ENCODE peak calls at places on chromosome 17, in four cellular contexts. I is bronchial epithelial cell; H is NCI-H2081; D is activated CD8-positive, alpha-beta memory T cell treated with anti-CD3 and anti-CD28 coated beads for 24 hours. P is an unnamed sample.
A peak's percentile ranks its signal among the peaks of the same experiment; 100 is the strongest.

GRCh38 chr17:73462830-73463229 is 151.0 kb upstream of the CDC42EP4 start:
- DNase-seq in D (no peak), H (peak; percentile 32), I (no peak), P (peak; percentile 68)

GRCh38 chr17:17205368-17206148 is 575 bp downstream of the PLD6 start:
- DNase-seq in I (peak; percentile 44), D (peak; percentile 86), H (peak; percentile 14), P (no peak)

GRCh38 chr17:34603974-34604373 is 24.6 kb downstream of the TMEM132E start:
- DNase-seq in H (no peak), D (no peak), I (no peak), P (no peak)

GRCh38 chr17:63151981-63152523 is 186.0 kb downstream of the TANC2 start:
- DNase-seq in D (no peak), H (no peak), I (no peak), P (no peak)

GRCh38 chr17:53722407-53722806 is 100.3 kb upstream of the KIF2B start:
- DNase-seq in I (peak; percentile 94), H (no peak), D (no peak), P (no peak)

GRCh38 chr17:63500548-63501390 is 22.4 kb upstream of the KCNH6 start:
- DNase-seq in D (no peak), I (no peak), H (no peak), P (no peak)

GRCh38 chr17:39979021-39979660 is 1.5 kb upstream of the PSMD3 start:
- DNase-seq in D (no peak), I (peak; percentile 94), H (no peak), P (no peak)

GRCh38 chr17:15892679-15893332 is 52.1 kb upstream of the ADORA2B start:
- DNase-seq in D (no peak), H (no peak), I (peak; percentile 64), P (no peak)

GRCh38 chr17:28482551-28483199 is 9.2 kb downstream of the SLC13A2 start:
- DNase-seq in D (no peak), I (no peak), H (no peak), P (no peak)

GRCh38 chr17:35161281-35161761 is 13.7 kb downstream of the UNC45B start:
- DNase-seq in I (peak; percentile 22), D (no peak), H (no peak), P (no peak)

GRCh38 chr17:57722704-57723043 is 22.4 kb downstream of the CCDC182 start:
- DNase-seq in I (no peak), H (no peak), D (no peak), P (no peak)

GRCh38 chr17:21012736-21013135 is 30.1 kb downstream of the USP22 start:
- DNase-seq in I (no peak), H (no peak), D (no peak), P (no peak)

GRCh38 chr17:52831536-52831935 is 673.0 kb upstream of the CA10 start:
- DNase-seq in H (no peak), I (no peak), D (no peak), P (no peak)

GRCh38 chr17:17165666-17166308 is 40.3 kb downstream of the PLD6 start:
- DNase-seq in I (no peak), H (no peak), D (no peak), P (no peak)

GRCh38 chr17:77829871-77830799 is 128.4 kb upstream of the TNRC6C start:
- DNase-seq in H (no peak), I (no peak), D (no peak), P (no peak)

GRCh38 chr17:28864991-28865849 is 10.4 kb downstream of the ERAL1 start:
- DNase-seq in H (no peak), I (no peak), D (no peak), P (no peak)

GRCh38 chr17:38353084-38353604 is 1.5 kb downstream of the SOCS7 start:
- DNase-seq in H (no peak), I (peak; percentile 7), D (no peak), P (no peak)

GRCh38 chr17:81552244-81553017 is at the start of gene FAAP100:
- DNase-seq in D (peak; percentile 94), H (peak; percentile 87), I (peak; percentile 49), P (no peak)

GRCh38 chr17:62653831-62654829 is 26.7 kb downstream of the MRC2 start:
- DNase-seq in D (no peak), I (no peak), H (no peak), P (no peak)

GRCh38 chr17:80927791-80928216 is 63.8 kb upstream of the CHMP6 start:
- DNase-seq in I (no peak), D (no peak), H (no peak), P (no peak)

GRCh38 chr17:77919276-77919675 is 39.2 kb upstream of the TNRC6C start:
- DNase-seq in D (no peak), I (no peak), H (no peak), P (no peak)

GRCh38 chr17:54426287-54426886 is 474.3 kb upstream of the TOM1L1 start:
- DNase-seq in I (peak; percentile 55), D (no peak), H (no peak), P (no peak)

GRCh38 chr17:80811181-80812105 is 180.2 kb upstream of the CHMP6 start:
- DNase-seq in I (no peak), H (no peak), D (no peak), P (no peak)

GRCh38 chr17:73308017-73308823 is 3.6 kb downstream of the CDC42EP4 start:
- DNase-seq in D (no peak), I (peak; percentile 85), H (no peak), P (no peak)

GRCh38 chr17:4509923-4510614 is 11.4 kb downstream of the SPNS2 start:
- DNase-seq in H (no peak), D (no peak), I (no peak), P (no peak)

GRCh38 chr17:78344666-78345065 is 15.2 kb downstream of the SOCS3 start:
- DNase-seq in D (no peak), H (no peak), I (no peak), P (no peak)

GRCh38 chr17:79831367-79832210 is 7.7 kb downstream of the CBX4 start:
- DNase-seq in I (no peak), D (no peak), H (no peak), P (no peak)

GRCh38 chr17:58956997-58957724 is 149.5 kb downstream of the TRIM37 start:
- DNase-seq in I (peak; percentile 60), D (no peak), H (no peak), P (no peak)

GRCh38 chr17:32341141-32341856 is 674 bp downstream of the C17orf75 start:
- DNase-seq in I (peak; percentile 47), H (peak; percentile 37), D (peak; percentile 74), P (no peak)

GRCh38 chr17:82458885-82459424 is 414 bp downstream of the NARF start:
- DNase-seq in H (peak; percentile 26), D (no peak), I (no peak), P (no peak)

GRCh38 chr17:57338257-57338919 is 82.1 kb downstream of the MSI2 start:
- DNase-seq in D (no peak), H (no peak), I (no peak), P (no peak)

GRCh38 chr17:46879101-46879500 is 27.7 kb downstream of the WNT9B start:
- DNase-seq in H (no peak), D (no peak), I (no peak), P (no peak)

GRCh38 chr17:1786708-1787107 is 24.8 kb downstream of the SERPINF1 start:
- DNase-seq in D (no peak), H (no peak), I (no peak), P (no peak)

GRCh38 chr17:63475491-63476412 is 1.1 kb upstream of the ACE start:
- DNase-seq in I (no peak), D (no peak), H (no peak), P (no peak)

GRCh38 chr17:31424944-31425582 is 33.6 kb downstream of the RAB11FIP4 start:
- DNase-seq in H (no peak), D (no peak), I (no peak), P (no peak)

GRCh38 chr17:49217651-49218413 is 7.3 kb downstream of the ABI3 start:
- DNase-seq in I (no peak), H (no peak), D (peak; percentile 82), P (no peak)

GRCh38 chr17:79983456-79983855 is 52.2 kb downstream of the TBC1D16 start:
- DNase-seq in D (no peak), I (no peak), H (no peak), P (no peak)

GRCh38 chr17:62093188-62094155 is 28.4 kb upstream of the MED13 start:
- DNase-seq in H (no peak), D (no peak), I (peak; percentile 99), P (no peak)

GRCh38 chr17:37039269-37039668 is 90.5 kb downstream of the AATF start:
- DNase-seq in H (no peak), D (no peak), I (no peak), P (no peak)

GRCh38 chr17:68035131-68035522 is 408 bp upstream of the KPNA2 start:
- DNase-seq in I (no peak), H (no peak), D (peak; percentile 91), P (no peak)